ENCODE peak calls at places on chromosomes 1 and 21, in eight cellular contexts. I is astrocyte of the cerebellum, Z is body of pancreas, H is GM12864, L is LNCaP clone FGC, M is astrocyte of the spinal cord, R is breast epithelium, E is activated B cell treated with CpG ODN at 0.5 μM for 24 hours. J is an unnamed sample.
A peak's percentile ranks its signal among the peaks of the same experiment; 100 is the strongest.

GRCh38 chr1:112359961-112360767 is 35.9 kb upstream of the CTTNBP2NL start:
- DNase-seq in I (no peak), Z (peak; percentile 53), H (no peak), L (no peak), M (peak; percentile 50), R (peak; percentile 88), E (no peak), J (no peak)

GRCh38 chr1:174954686-174955669 is 44.8 kb upstream of the CACYBP start:
- DNase-seq in I (no peak), Z (no peak), H (no peak), L (no peak), M (no peak), R (no peak), E (no peak), J (no peak)

GRCh38 chr1:35633526-35633925 is 7.8 kb downstream of the PSMB2 start:
- DNase-seq in I (no peak), Z (no peak), H (no peak), L (no peak), M (no peak), R (no peak), E (no peak), J (no peak)

GRCh38 chr1:91765293-91765692 is 120.7 kb downstream of the TGFBR3 start:
- DNase-seq in I (no peak), Z (no peak), H (no peak), L (peak; percentile 62), M (no peak), R (no peak), E (no peak), J (no peak)

GRCh38 chr1:228397454-228397786 is 9.2 kb downstream of the TRIM11 start:
- DNase-seq in I (no peak), Z (no peak), H (no peak), L (no peak), M (no peak), R (no peak), E (no peak), J (no peak)

GRCh38 chr1:97567000-97567749 is 353.7 kb downstream of the DPYD start:
- DNase-seq in I (no peak), Z (no peak), H (no peak), L (no peak), M (no peak), R (no peak), E (no peak), J (no peak)

GRCh38 chr1:170017478-170017877 is 57.0 kb downstream of the KIFAP3 start:
- DNase-seq in I (no peak), Z (no peak), H (no peak), L (no peak), M (no peak), R (no peak), E (no peak), J (no peak)

GRCh38 chr1:5915587-5916571 is 76.3 kb downstream of the NPHP4 start:
- DNase-seq in I (peak; percentile 48), Z (peak; percentile 51), H (peak; percentile 7), L (no peak), M (peak; percentile 72), R (no peak), E (no peak), J (no peak)

GRCh38 chr21:15742052-15742451 is 12.3 kb downstream of the USP25 start:
- DNase-seq in I (no peak), Z (no peak), H (no peak), L (no peak), M (no peak), R (no peak), E (no peak), J (no peak)

GRCh38 chr1:182599339-182599738 is 4.8 kb downstream of the RGS16 start:
- DNase-seq in I (no peak), Z (no peak), H (no peak), L (no peak), M (no peak), R (no peak), E (no peak), J (no peak)
- TF ChIP-seq CTCF in I (peak; percentile 33), Z (no peak), H (peak; percentile 64), L (peak; percentile 16), M (peak; percentile 50), R (no peak), E (no peak), J (peak; percentile 31)

DNA sequence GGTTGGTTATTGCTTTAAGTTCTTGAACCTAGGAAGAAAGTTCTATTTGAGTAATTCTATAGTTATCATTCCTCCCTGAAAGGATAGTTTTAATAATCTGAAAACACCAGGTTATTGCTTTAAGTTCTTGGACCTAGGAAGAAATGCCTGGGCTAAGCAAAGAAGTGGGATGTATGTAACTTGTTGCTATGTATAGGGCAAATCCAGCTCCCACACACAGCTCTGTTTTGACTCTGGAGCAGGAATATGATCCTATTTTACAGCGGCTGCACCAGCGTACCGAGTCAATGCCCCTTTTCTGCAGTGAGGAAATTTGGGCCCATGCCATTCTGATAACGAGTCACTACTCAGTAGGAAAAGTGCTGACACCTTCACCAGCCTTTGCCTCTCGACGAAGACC is 86.6 kb downstream of the WDR64 start:
- DNase-seq in I (no peak), Z (no peak), H (no peak), L (no peak), M (no peak), R (no peak), E (no peak), J (no peak)
- TF ChIP-seq CTCF in I (no peak), Z (no peak), H (no peak), L (no peak), M (no peak), R (no peak), E (no peak), J (no peak)

DNA sequence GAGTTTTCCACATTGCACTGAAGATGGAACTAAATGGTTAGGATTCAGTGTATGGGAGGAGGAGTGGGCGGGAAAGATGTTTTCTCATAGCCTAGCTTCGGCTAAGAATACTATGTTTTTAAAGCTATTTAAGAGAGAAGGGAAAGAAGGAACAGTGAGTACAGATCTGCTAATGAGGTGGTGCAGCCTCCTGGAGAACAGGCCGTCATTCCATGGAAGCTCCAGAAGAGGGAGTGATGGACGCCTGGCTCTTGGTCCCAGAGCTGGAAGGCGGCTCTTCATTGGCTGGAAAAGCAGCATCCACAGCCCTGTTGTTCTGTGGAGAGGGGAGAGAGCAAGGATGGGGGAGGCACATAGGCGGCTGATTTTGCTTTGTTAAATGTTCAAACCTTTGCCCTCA is 6.9 kb downstream of the CAMK1G start:
- DNase-seq in I (no peak), Z (no peak), H (no peak), L (no peak), M (no peak), R (no peak), E (no peak), J (no peak)
- TF ChIP-seq CTCF in I (peak; percentile 17), Z (no peak), H (no peak), L (no peak), M (peak; percentile 41), R (no peak), E (no peak), J (no peak)

DNA sequence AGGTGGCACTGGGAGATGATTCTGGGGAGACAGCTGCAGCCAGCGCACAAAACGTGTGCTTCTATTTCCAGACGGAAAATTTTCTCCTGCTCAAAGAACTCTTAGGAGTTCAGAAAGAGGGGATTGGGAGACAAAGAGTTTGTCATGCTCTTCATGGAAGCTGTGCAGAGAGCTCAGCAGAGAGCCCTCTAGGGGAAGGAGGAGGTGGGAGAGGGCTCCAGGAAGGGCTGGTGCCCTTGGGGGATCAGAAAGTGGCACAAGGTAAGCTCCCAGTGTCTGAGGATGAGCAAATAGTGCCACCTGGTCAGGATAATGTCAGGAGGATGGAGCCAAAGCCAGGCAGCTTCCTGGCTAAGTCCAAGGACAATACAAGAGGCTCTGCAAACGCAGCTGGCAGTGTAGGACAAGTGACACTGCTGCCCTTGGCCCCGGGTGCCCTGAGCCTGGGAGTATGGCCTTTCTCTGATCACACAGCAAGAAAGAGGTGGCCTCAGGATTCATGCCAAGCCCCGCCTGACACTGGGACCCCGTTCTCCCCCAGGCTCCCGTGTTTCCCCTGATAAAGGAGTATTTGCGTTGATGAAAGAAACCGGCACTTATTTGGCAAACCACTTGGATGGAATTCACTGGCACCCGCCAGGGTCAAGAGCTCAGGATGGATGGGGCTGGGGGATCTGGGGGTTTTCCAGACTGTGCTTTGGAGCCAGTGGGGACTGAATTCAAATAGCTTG is 254.0 kb downstream of the PTPRU start:
- DNase-seq in I (no peak), Z (no peak), H (no peak), L (no peak), M (no peak), R (peak; percentile 7), E (no peak), J (no peak)
- TF ChIP-seq CTCF in I (peak; percentile 24), Z (no peak), H (no peak), L (no peak), M (no peak), R (no peak), E (no peak), J (no peak)

GRCh38 chr1:87300579-87300978 is 28.1 kb upstream of the LMO4 start:
- DNase-seq in I (no peak), Z (no peak), H (no peak), L (no peak), M (no peak), R (no peak), E (no peak), J (no peak)

GRCh38 chr1:87305762-87306161 is 22.9 kb upstream of the LMO4 start:
- DNase-seq in I (no peak), Z (no peak), H (no peak), L (no peak), M (no peak), R (no peak), E (no peak), J (no peak)

DNA sequence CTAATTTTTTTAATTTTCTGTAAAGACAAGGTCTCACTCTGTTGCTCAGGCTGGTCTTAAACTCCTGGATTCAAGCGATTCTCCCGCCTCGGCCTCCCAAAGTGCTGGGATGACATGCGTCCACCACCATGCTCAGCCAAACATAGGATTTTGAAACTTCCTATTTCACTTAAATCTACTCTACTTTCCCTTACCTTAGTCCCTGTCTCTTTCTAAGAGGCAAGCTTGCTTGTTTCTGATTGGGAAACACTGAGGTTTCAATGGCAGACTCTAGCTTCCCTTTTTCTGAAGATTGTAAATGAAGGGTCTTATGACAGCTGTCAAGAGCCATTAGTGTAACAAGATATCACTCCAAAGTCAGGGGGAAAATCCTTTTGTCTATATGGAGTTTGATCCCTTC is 23.6 kb upstream of the LMO4 start:
- DNase-seq in I (no peak), Z (no peak), H (no peak), L (no peak), M (no peak), R (no peak), E (no peak), J (no peak)
- TF ChIP-seq CTCF in I (no peak), Z (no peak), H (no peak), L (no peak), M (no peak), R (no peak), E (no peak), J (no peak)

GRCh38 chr21:26845066-26845749 is at the start of gene ADAMTS1:
- DNase-seq in I (peak; percentile 68), Z (peak; percentile 85), H (no peak), L (no peak), M (peak; percentile 86), R (peak; percentile 71), E (no peak), J (peak; percentile 80)
- TF ChIP-seq CTCF in I (peak; percentile 29), Z (no peak), H (no peak), L (peak; percentile 24), M (peak; percentile 10), R (no peak), E (no peak), J (no peak)

GRCh38 chr1:1597275-1597930 is 2.5 kb downstream of the FNDC10 start:
- DNase-seq in I (no peak), Z (no peak), H (no peak), L (no peak), M (no peak), R (no peak), E (no peak), J (no peak)
- TF ChIP-seq CTCF in I (peak; percentile 49), Z (no peak), H (peak; percentile 64), L (peak; percentile 20), M (peak; percentile 46), R (no peak), E (no peak), J (no peak)

J was measured in mesothelial cell of epicardium.